ENCODE peak calls at places on chromosome 18, in ten cellular contexts. U is CD8-positive, alpha-beta T cell; P is SJCRH30; E is small intestine; F is sigmoid colon; O is BE2C; S is astrocyte; T is A549; N is psoas muscle; M is transverse colon. I is an unnamed sample.

GRCh38 chr18:56884511-56884910 is 233.4 kb downstream of the WDR7 start:
- DNase-seq in O (no peak), S (no peak), N (no peak), T (no peak), E (no peak), U (no peak), F (no peak), M (no peak), P (no peak), I (no peak)

GRCh38 chr18:40011201-40011600 is 1943.8 kb upstream of the PIK3C3 start:
- DNase-seq in S (no peak), U (no peak), F (no peak), N (no peak), P (no peak), O (no peak), E (no peak), T (no peak), M (no peak), I (no peak)

GRCh38 chr18:31303771-31304170 is 14.2 kb upstream of the DSG1 start:
- DNase-seq in M (no peak), F (no peak), T (no peak), N (no peak), S (peak; percentile 41), O (no peak), E (no peak), P (no peak), U (no peak), I (no peak)

GRCh38 chr18:57209697-57210096 is 62.8 kb downstream of the BOD1L2 start:
- DNase-seq in N (no peak), E (peak; percentile 24), M (no peak), S (no peak), U (no peak), O (no peak), P (no peak), T (no peak), F (no peak), I (no peak)

GRCh38 chr18:32684940-32685339 is 87.9 kb downstream of the KLHL14 start:
- DNase-seq in P (no peak), M (no peak), U (no peak), E (no peak), S (no peak), T (no peak), F (no peak), O (no peak), N (no peak), I (no peak)

GRCh38 chr18:59996370-59996966 is 96.7 kb downstream of the PMAIP1 start:
- DNase-seq in O (peak; percentile 47), S (peak; percentile 20), F (no peak), N (no peak), U (no peak), P (peak; percentile 40), M (peak; percentile 21), T (peak; percentile 58), E (peak; percentile 53), I (peak; percentile 87)

GRCh38 chr18:23306842-23307241 is 146.2 kb upstream of the RIOK3 start:
- DNase-seq in F (no peak), U (peak; percentile 8), T (no peak), S (no peak), P (no peak), E (no peak), N (no peak), M (no peak), O (no peak), I (no peak)

GRCh38 chr18:28357785-28358401 is 181.0 kb upstream of the CDH2 start:
- DNase-seq in O (peak; percentile 9), F (no peak), U (no peak), M (no peak), T (peak; percentile 16), S (no peak), E (no peak), P (peak; percentile 14), N (no peak), I (no peak)

GRCh38 chr18:21052385-21052784 is 59.2 kb downstream of the ROCK1 start:
- DNase-seq in T (no peak), S (no peak), P (no peak), F (no peak), N (no peak), M (no peak), E (no peak), O (no peak), U (no peak), I (no peak)

GRCh38 chr18:21049306-21049705 is 62.3 kb downstream of the ROCK1 start:
- DNase-seq in S (no peak), E (no peak), T (no peak), F (no peak), M (no peak), P (no peak), N (no peak), U (no peak), O (no peak), I (no peak)

GRCh38 chr18:21051615-21052014 is 60.0 kb downstream of the ROCK1 start:
- DNase-seq in M (no peak), U (no peak), F (no peak), T (no peak), O (no peak), N (no peak), E (no peak), P (no peak), S (no peak), I (no peak)

DNA sequence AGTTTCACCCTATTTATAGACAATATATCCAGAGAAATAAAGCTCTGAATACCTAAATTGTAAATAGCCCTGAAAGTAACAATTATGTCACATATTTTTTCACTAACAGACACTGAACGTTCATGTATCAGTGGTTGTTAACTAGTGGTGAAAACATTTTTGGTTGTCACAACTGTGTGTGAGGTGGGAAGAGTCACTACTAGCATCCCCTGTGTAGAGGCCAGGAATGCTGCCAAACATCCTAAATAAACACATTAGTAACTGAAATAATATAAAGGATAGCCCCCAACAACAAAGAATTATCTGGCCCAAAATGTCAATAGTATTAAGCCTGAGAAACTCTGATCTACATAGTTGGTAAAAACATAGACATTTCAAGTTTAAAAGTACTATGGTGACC is 64.5 kb downstream of the ROCK1 start:
- DNase-seq in O (no peak), U (no peak), N (no peak), P (no peak), S (no peak), F (no peak), E (no peak), T (no peak), M (no peak), I (no peak)
- H3K4me1 ChIP-seq in O (no peaks in the 10 kb centered on the region), U (peaks cover 31% of the 10 kb centered on the region), N (peaks cover 15% of the 10 kb centered on the region), P (no peaks in the 10 kb centered on the region), S (no peaks in the 10 kb centered on the region), F (peaks cover 18% of the 10 kb centered on the region), E (no peaks in the 10 kb centered on the region), T (peaks cover 26% of the 10 kb centered on the region), M (peaks cover 14% of the 10 kb centered on the region), I (peaks cover 39% of the 10 kb centered on the region)

GRCh38 chr18:3603460-3604259 is 153.7 kb downstream of the TGIF1 start:
- DNase-seq in U (no peak), S (peak; percentile 97), M (no peak), F (peak; percentile 71), P (peak; percentile 86), N (no peak), T (peak; percentile 94), E (peak; percentile 85), O (no peak), I (peak; percentile 98)

GRCh38 chr18:3597159-3597977 is 147.4 kb downstream of the TGIF1 start:
- DNase-seq in E (no peak), T (no peak), N (no peak), M (no peak), F (no peak), O (no peak), U (no peak), P (no peak), S (no peak), I (no peak)

GRCh38 chr18:3596324-3597158 is 146.6 kb downstream of the TGIF1 start:
- DNase-seq in T (peak; percentile 88), S (peak; percentile 39), P (peak; percentile 85), M (peak; percentile 66), O (peak; percentile 27), F (peak; percentile 77), E (peak; percentile 61), N (peak; percentile 63), U (no peak), I (no peak)

GRCh38 chr18:3599235-3599634 is 149.3 kb downstream of the TGIF1 start:
- DNase-seq in O (no peak), N (no peak), U (no peak), P (no peak), S (no peak), F (no peak), E (no peak), M (no peak), T (no peak), I (no peak)

GRCh38 chr18:3599861-3600260 is 149.9 kb downstream of the TGIF1 start:
- DNase-seq in T (no peak), P (no peak), F (no peak), O (no peak), U (no peak), E (no peak), M (no peak), S (no peak), N (no peak), I (no peak)
- H3K4me1 ChIP-seq in T (peaks cover 78% of the 10 kb centered on the region), P (peaks cover 20% of the 10 kb centered on the region), F (peaks cover 38% of the 10 kb centered on the region), O (no peaks in the 10 kb centered on the region), U (peaks cover 50% of the 10 kb centered on the region), E (peaks cover 20% of the 10 kb centered on the region), M (peaks cover 57% of the 10 kb centered on the region), S (peaks cover 51% of the 10 kb centered on the region), N (peaks cover 45% of the 10 kb centered on the region), I (peaks cover 48% of the 10 kb centered on the region)

GRCh38 chr18:49371073-49371472 is 89.4 kb downstream of the DYM start:
- DNase-seq in T (no peak), F (no peak), E (no peak), N (no peak), P (no peak), U (no peak), S (no peak), O (no peak), M (no peak), I (no peak)

GRCh38 chr18:49368876-49369440 is 91.5 kb downstream of the DYM start:
- DNase-seq in P (no peak), E (peak; percentile 15), T (no peak), F (no peak), S (no peak), M (no peak), O (no peak), U (no peak), N (peak; percentile 60), I (no peak)

GRCh38 chr18:49371786-49372185 is 88.7 kb downstream of the DYM start:
- DNase-seq in P (no peak), E (no peak), S (peak; percentile 13), O (no peak), F (no peak), N (no peak), M (no peak), T (no peak), U (no peak), I (peak; percentile 62)

GRCh38 chr18:49364821-49365220 is 95.6 kb downstream of the DYM start:
- DNase-seq in U (no peak), N (no peak), O (no peak), F (no peak), S (no peak), E (no peak), M (no peak), T (no peak), P (no peak), I (no peak)

GRCh38 chr18:49368161-49368875 is 92.1 kb downstream of the DYM start:
- DNase-seq in P (no peak), M (no peak), N (no peak), F (no peak), T (no peak), S (no peak), U (no peak), O (no peak), E (no peak), I (no peak)
- H3K4me1 ChIP-seq in P (no peaks in the 10 kb centered on the region), M (peaks cover 4% of the 10 kb centered on the region), N (peaks cover 9% of the 10 kb centered on the region), F (peaks cover 11% of the 10 kb centered on the region), T (no peaks in the 10 kb centered on the region), S (no peaks in the 10 kb centered on the region), U (no peaks in the 10 kb centered on the region), O (no peaks in the 10 kb centered on the region), E (no peaks in the 10 kb centered on the region), I (no peaks in the 10 kb centered on the region)

DNA sequence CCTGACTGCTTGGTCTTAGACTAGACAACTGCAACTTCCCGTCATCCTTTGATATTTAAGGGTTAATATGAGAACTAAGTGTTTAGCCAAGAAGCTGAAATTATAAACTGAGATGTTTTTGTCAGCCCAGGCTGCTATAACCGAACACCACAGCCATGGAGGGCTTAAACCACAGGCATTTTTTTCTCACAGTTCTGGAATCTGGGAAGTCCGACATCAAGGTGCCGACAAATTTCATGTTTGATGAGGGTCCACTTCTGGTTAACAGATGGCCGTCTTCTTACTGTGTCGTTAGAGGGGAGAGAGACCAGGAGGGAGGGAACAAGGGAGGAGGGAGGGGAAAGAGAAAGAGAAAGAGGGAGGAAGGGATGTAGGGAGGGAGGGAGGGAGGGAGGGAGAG is 6.5 kb upstream of the CNDP2 start:
- DNase-seq in U (no peak), O (no peak), S (peak; percentile 86), E (no peak), N (no peak), M (no peak), T (no peak), F (no peak), P (peak; percentile 55), I (peak; percentile 25)
- H3K4me1 ChIP-seq in U (peaks cover 12% of the 10 kb centered on the region), O (no peaks in the 10 kb centered on the region), S (no peaks in the 10 kb centered on the region), E (peaks cover 1% of the 10 kb centered on the region), N (no peaks in the 10 kb centered on the region), M (peaks cover 11% of the 10 kb centered on the region), T (no peaks in the 10 kb centered on the region), F (peaks cover 16% of the 10 kb centered on the region), P (peaks cover 5% of the 10 kb centered on the region), I (no peaks in the 10 kb centered on the region)

I was measured in adipocyte.